ENCODE peak calls at places on chromosomes 16 and 17, in ten cellular contexts. D is cardiac muscle cell; N is neural progenitor cell; E is endothelial cell of umbilical vein; K is lung; G is Caco-2; M is BE2C; Q is tibial nerve; J is CD8-positive, alpha-beta T cell; R is A549. C is an unnamed sample.

GRCh38 chr16:24853830-24854229 is 8.1 kb downstream of the SLC5A11 start:
- DNase-seq in N (no peak), J (no peak), G (no peak), E (peak; percentile 63), K (no peak), M (peak; percentile 78), Q (no peak), R (peak; percentile 68), D (peak; percentile 73), C (no peak)

GRCh38 chr16:76277099-76278030 is at the start of gene CNTNAP4:
- DNase-seq in N (peak; percentile 69), G (no peak), R (no peak), K (no peak), Q (peak; percentile 7), M (peak; percentile 46), J (no peak), E (no peak), D (peak; percentile 8), C (no peak)

GRCh38 chr16:82042144-82042543 is 7.1 kb downstream of the HSD17B2 start:
- DNase-seq in K (no peak), J (no peak), M (no peak), E (no peak), N (no peak), G (no peak), R (no peak), Q (no peak), D (no peak), C (no peak)

GRCh38 chr16:22380529-22380928 is 6.1 kb upstream of the CDR2 start:
- DNase-seq in D (peak; percentile 49), G (no peak), R (no peak), E (no peak), Q (no peak), M (no peak), N (no peak), J (no peak), K (no peak), C (no peak)

GRCh38 chr17:20073056-20073979 is 64.2 kb downstream of the SPECC1 start:
- DNase-seq in K (peak; percentile 49), N (no peak), D (peak; percentile 84), Q (peak; percentile 69), J (no peak), G (no peak), M (no peak), E (no peak), R (no peak), C (no peak)

GRCh38 chr16:14485131-14485551 is 144.9 kb downstream of the PARN start:
- DNase-seq in Q (no peak), M (no peak), G (no peak), D (peak; percentile 27), R (no peak), E (no peak), J (no peak), N (no peak), K (no peak), C (no peak)

GRCh38 chr16:56425439-56425832 is at the start of gene AMFR:
- DNase-seq in E (peak; percentile 67), Q (no peak), G (peak; percentile 65), M (peak; percentile 84), R (peak; percentile 75), K (peak; percentile 40), D (peak; percentile 89), N (peak; percentile 95), J (peak; percentile 35), C (peak; percentile 28)

GRCh38 chr16:9092282-9092962 is 978 bp downstream of the HAPSTR1 start:
- DNase-seq in R (no peak), E (peak; percentile 31), J (peak; percentile 30), K (peak; percentile 48), G (no peak), D (no peak), M (peak; percentile 47), Q (no peak), N (peak; percentile 66), C (peak; percentile 48)

GRCh38 chr16:47848481-47849109 is 307.2 kb downstream of the ABCC12 start:
- DNase-seq in E (no peak), Q (no peak), K (peak; percentile 25), D (peak; percentile 13), R (no peak), J (no peak), M (no peak), N (peak; percentile 65), G (no peak), C (no peak)

GRCh38 chr17:56292010-56292409 is 138.7 kb downstream of the ANKFN1 start:
- DNase-seq in E (peak; percentile 84), Q (no peak), M (no peak), R (no peak), G (no peak), J (no peak), N (no peak), D (no peak), K (no peak), C (no peak)

GRCh38 chr17:36846410-36847292 is 90.6 kb upstream of the LHX1 start:
- DNase-seq in M (no peak), K (no peak), J (no peak), N (no peak), Q (no peak), D (no peak), G (no peak), R (no peak), E (no peak), C (no peak)
- H3K9me3 ChIP-seq in M (no peaks in the 10 kb centered on the region), K (no peaks in the 10 kb centered on the region), J (no peaks in the 10 kb centered on the region), N (no peaks in the 10 kb centered on the region), Q (no peaks in the 10 kb centered on the region), D (no peaks in the 10 kb centered on the region), G (no peaks in the 10 kb centered on the region), R (no peaks in the 10 kb centered on the region), E (no peaks in the 10 kb centered on the region), C (no peaks in the 10 kb centered on the region)

DNA sequence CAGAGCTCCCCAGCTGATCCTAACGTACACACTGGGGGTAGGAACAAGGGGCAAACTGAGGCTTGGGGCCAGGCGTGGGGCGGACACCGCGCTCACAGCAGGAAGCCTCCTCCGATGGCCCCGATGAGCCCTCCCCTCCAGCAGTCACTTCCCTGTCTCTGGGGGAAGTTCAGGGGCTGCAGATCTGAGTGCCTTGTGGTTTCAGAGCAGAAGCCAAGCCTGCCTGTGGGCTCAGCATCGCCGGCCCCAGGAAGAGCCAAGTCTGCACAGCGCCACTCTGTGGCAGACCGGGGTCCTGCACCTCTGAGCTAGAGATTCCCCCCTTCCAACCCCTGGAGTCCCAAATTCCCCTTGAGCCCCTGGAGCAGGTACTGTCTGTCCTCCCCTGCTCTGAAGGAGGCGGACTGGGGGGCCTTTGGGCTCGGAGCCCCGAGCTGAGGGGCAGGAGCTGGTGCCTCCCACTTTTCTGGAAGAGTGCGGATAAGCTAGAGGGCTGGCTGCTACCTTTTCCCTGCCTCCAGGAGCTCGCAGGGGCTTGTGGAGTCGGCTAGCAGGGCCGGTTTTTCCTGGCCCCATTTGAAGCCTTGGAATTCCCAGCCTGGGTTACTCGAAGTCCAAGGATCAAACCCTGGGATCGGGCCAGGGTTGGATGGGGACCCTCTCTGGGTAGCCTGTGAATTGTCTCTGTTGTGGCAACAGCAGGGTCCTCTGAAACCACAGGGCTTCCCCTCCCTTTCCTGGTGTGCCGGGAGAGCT is 2.9 kb downstream of the GSE1 start:
- DNase-seq in D (peak; percentile 85), K (peak; percentile 70), M (peak; percentile 93), E (peak; percentile 49), J (peak; percentile 59), G (peak; percentile 71), Q (peak; percentile 81), R (peak; percentile 84), N (peak; percentile 94), C (peak; percentile 71)
- TF ChIP-seq CTCF in D (peak; percentile 96), K (peak; percentile 30), M (peak; percentile 95), E (peak; percentile 90), J (peak; percentile 96), G (peak; percentile 88), Q (peak; percentile 78), R (peak; percentile 76), N (peak; percentile 94), C (peak; percentile 75)

GRCh38 chr17:48426019-48426418 is 4.0 kb downstream of the SKAP1 start:
- DNase-seq in G (no peak), M (no peak), R (no peak), J (no peak), N (no peak), K (no peak), Q (no peak), E (peak; percentile 59), D (no peak), C (no peak)

GRCh38 chr17:48432820-48433775 is 3.1 kb upstream of the SKAP1 start:
- DNase-seq in D (no peak), M (no peak), N (no peak), R (no peak), J (no peak), G (peak; percentile 54), Q (no peak), E (no peak), K (no peak), C (no peak)

GRCh38 chr17:48429156-48429555 is 858 bp downstream of the SKAP1 start:
- DNase-seq in E (no peak), K (no peak), D (no peak), G (no peak), Q (no peak), N (no peak), M (no peak), J (no peak), R (no peak), C (peak; percentile 17)

GRCh38 chr17:48427598-48427997 is 2.4 kb downstream of the SKAP1 start:
- DNase-seq in R (no peak), N (no peak), K (no peak), J (peak; percentile 12), G (no peak), M (no peak), E (no peak), Q (no peak), D (no peak), C (peak; percentile 50)

DNA sequence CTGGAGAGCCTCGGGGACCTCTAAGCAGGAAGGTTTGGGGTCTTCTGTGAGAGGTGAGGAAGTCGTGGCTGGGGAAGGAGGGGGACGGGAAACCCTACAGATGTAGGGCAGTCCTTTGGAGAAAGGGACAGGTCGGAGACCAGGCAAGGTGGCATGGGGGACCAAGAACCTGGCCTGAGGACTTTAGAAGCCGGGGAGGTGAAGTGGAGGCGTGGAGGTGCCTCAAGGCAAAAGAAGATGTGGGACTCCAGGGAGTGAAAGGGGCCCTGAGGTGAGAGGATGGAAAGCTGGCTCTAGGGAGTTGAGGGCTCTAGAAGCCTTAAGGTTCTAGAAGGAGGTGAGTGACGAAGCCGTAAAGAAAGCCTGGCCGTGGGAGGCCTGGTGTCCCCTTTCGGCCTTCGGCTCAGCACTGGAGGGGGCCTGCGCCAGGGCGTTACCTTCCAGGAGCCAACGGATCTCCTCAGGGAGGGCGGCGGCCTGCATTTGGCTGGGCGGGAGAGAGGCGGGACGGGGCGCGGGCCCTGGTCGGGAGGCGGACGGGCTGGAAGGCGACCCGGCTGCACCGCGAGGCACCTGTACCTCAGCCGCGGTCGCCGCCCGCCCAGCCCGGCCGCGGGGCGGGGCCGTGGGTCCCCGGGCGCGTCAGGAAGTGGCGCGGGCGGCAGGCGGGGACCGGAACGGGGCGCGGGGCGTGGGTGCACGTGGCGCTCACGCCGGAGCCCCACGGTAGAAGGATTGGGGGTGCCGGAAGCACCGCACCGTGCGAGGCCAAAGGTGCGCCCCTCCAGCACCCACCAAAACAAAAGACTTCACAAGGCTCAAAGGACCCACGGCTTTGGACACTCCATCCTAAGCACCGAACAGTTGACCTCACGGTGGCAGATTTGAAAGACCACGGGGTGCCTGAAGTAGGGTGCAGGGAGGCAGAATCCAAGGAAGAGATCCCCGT is at the start of gene SKAP1:
- DNase-seq in K (no peak), Q (no peak), E (no peak), D (no peak), G (peak; percentile 58), R (no peak), J (peak; percentile 33), N (peak; percentile 43), M (no peak), C (peak; percentile 72)
- H3K9me3 ChIP-seq in K (no peaks in the 10 kb centered on the region), Q (no peaks in the 10 kb centered on the region), E (no peaks in the 10 kb centered on the region), D (no peaks in the 10 kb centered on the region), G (no peaks in the 10 kb centered on the region), R (no peaks in the 10 kb centered on the region), J (no peaks in the 10 kb centered on the region), N (no peaks in the 10 kb centered on the region), M (no peaks in the 10 kb centered on the region), C (no peaks in the 10 kb centered on the region)

GRCh38 chr17:1082579-1082978 is 85.7 kb downstream of the TIMM22 start:
- DNase-seq in D (peak; percentile 54), M (no peak), R (no peak), J (no peak), K (no peak), G (no peak), Q (no peak), N (no peak), E (peak; percentile 74), C (no peak)
- TF ChIP-seq CTCF in D (no peak), M (no peak), R (no peak), J (no peak), K (no peak), G (no peak), Q (no peak), N (no peak), E (no peak), C (no peak)

C was measured in CD4-positive, alpha-beta T cell.